ENCODE peak calls at places on chromosome 6, in six cellular contexts. Q is A549, T is DMS153, F is adrenal gland, I is hypothalamus, D is H7. B is an unnamed sample.

GRCh38 chr6:134878136-134878535 is 71.8 kb downstream of the ALDH8A1 start:
- DNase-seq in F (no peak), D (no peak), T (no peak), I (no peak), Q (no peak), B (no peak)

GRCh38 chr6:37903671-37904355 is 84.3 kb downstream of the ZFAND3 start:
- DNase-seq in Q (no peak), F (no peak), D (no peak), T (no peak), I (no peak), B (no peak)

GRCh38 chr6:125169058-125169457 is 15.5 kb downstream of the TPD52L1 start:
- DNase-seq in D (no peak), I (no peak), F (peak), T (no peak), Q (no peak), B (no peak)

GRCh38 chr6:139944976-139945375 is 570.5 kb upstream of the CITED2 start:
- DNase-seq in Q (no peak), T (no peak), I (no peak), D (no peak), F (no peak), B (no peak)

GRCh38 chr6:170438402-170438753 is 114.7 kb downstream of the PSMB1 start:
- DNase-seq in I (no peak), D (peak), Q (peak), F (peak), T (peak), B (peak)

GRCh38 chr6:170584181-170584953 is at the start of gene PDCD2:
- DNase-seq in F (peak), T (peak), D (peak), I (peak), Q (peak), B (peak)

GRCh38 chr6:144064402-144064830 is 31.0 kb downstream of the SF3B5 start:
- DNase-seq in D (peak), F (peak), Q (no peak), T (no peak), I (no peak), B (peak)

GRCh38 chr6:165573671-165574070 is 89.4 kb downstream of the PDE10A start:
- DNase-seq in D (no peak), F (peak), I (peak), T (no peak), Q (peak), B (no peak)

GRCh38 chr6:110085285-110085684 is 94.2 kb downstream of the WASF1 start:
- DNase-seq in Q (no peak), F (no peak), D (no peak), I (no peak), T (no peak), B (no peak)

GRCh38 chr6:96171112-96171511 is 155.3 kb downstream of the FUT9 start:
- DNase-seq in D (no peak), I (peak), F (no peak), T (no peak), Q (no peak), B (no peak)

GRCh38 chr6:120608826-120609225 is 725.5 kb downstream of the TBC1D32 start:
- DNase-seq in D (no peak), I (no peak), T (no peak), F (no peak), Q (no peak), B (no peak)

GRCh38 chr6:154721460-154721859 is 11.8 kb upstream of the SCAF8 start:
- DNase-seq in T (no peak), F (no peak), Q (no peak), I (no peak), D (no peak), B (no peak)

GRCh38 chr6:132964868-132965382 is 150.6 kb downstream of the RPS12 start:
- DNase-seq in I (no peak), F (no peak), D (no peak), T (peak), Q (no peak), B (peak)

GRCh38 chr6:96330884-96331283 is 190.7 kb upstream of the UFL1 start:
- DNase-seq in F (no peak), Q (no peak), T (no peak), D (no peak), I (no peak), B (no peak)

GRCh38 chr6:11585426-11586016 is 48.0 kb downstream of the TMEM170B start:
- DNase-seq in Q (peak), F (no peak), D (peak), I (no peak), T (no peak), B (no peak)

GRCh38 chr6:120129228-120129627 is 779.7 kb upstream of the MAN1A1 start:
- DNase-seq in T (no peak), Q (no peak), I (no peak), F (no peak), D (no peak), B (no peak)

GRCh38 chr6:118551673-118552063 is 3.6 kb downstream of the PLN start:
- DNase-seq in Q (no peak), I (no peak), T (no peak), F (no peak), D (no peak), B (no peak)

GRCh38 chr6:31763617-31763940 is 1.1 kb downstream of the SAPCD1 start:
- DNase-seq in D (peak), F (no peak), I (peak), Q (no peak), T (no peak), B (no peak)

GRCh38 chr6:75109025-75109424 is 96.8 kb downstream of the COL12A1 start:
- DNase-seq in F (no peak), T (no peak), Q (no peak), I (no peak), D (no peak), B (no peak)